ENCODE peak calls at places on chromosome 19, in nine cellular contexts. G is CD4-positive, CD25-positive, alpha-beta regulatory T cell; E is breast epithelium; N is left ventricle myocardium inferior; F is neural progenitor cell; M is colonic mucosa; O is heart right ventricle; Q is stomach; Z is right lobe of liver. U is an unnamed sample. For H3K9me3, the result is how much of the 10 kb centered on the place peaks cover.

GRCh38 chr19:4557186-4557970 is 2.1 kb downstream of the SEMA6B start:
- DNase-seq in G (no peak), O (no peak), Z (no peak), E (no peak), F (no peak), N (no peak), M (no peak), Q (no peak), U (no peak)

GRCh38 chr19:55473613-55474012 is 2.8 kb upstream of the ZNF628 start:
- DNase-seq in M (no peak), E (no peak), G (no peak), O (no peak), Q (no peak), Z (no peak), F (peak), N (no peak), U (no peak)

GRCh38 chr19:31598730-31599238 is 249.5 kb upstream of the TSHZ3 start:
- DNase-seq in M (no peak), G (no peak), Q (no peak), F (no peak), O (no peak), N (no peak), E (no peak), Z (no peak), U (no peak)

GRCh38 chr19:38417544-38418506 is 8.2 kb downstream of the RASGRP4 start:
- DNase-seq in F (peak), Z (peak), O (peak), N (peak), E (no peak), Q (peak), M (peak), G (peak), U (peak)

GRCh38 chr19:584240-585001 is 5.3 kb upstream of the HCN2 start:
- DNase-seq in N (peak), Z (peak), Q (peak), M (no peak), F (peak), O (peak), E (no peak), G (peak), U (peak)

GRCh38 chr19:6260376-6260775 is 19.4 kb downstream of the MLLT1 start:
- DNase-seq in N (no peak), E (no peak), Z (peak), M (no peak), O (no peak), G (no peak), F (no peak), Q (no peak), U (no peak)

GRCh38 chr19:40763963-40764362 is 11.4 kb upstream of the MIA start:
- DNase-seq in N (no peak), Z (no peak), G (no peak), M (no peak), Q (no peak), F (no peak), O (no peak), E (no peak), U (no peak)

GRCh38 chr19:54439174-54439851 is 9.7 kb upstream of the LENG8 start:
- DNase-seq in E (peak), F (peak), M (no peak), Q (peak), N (no peak), G (peak), O (no peak), Z (no peak), U (peak)

GRCh38 chr19:46697142-46697960 is 19.6 kb downstream of the PRKD2 start:
- DNase-seq in Z (peak), N (peak), E (no peak), F (peak), M (peak), G (no peak), O (peak), Q (peak), U (peak)

GRCh38 chr19:6480843-6481415 is 658 bp downstream of the DENND1C start:
- DNase-seq in N (no peak), E (no peak), O (no peak), F (no peak), M (no peak), Z (no peak), Q (no peak), G (peak), U (no peak)

GRCh38 chr19:39438270-39438934 is 2.7 kb upstream of the RPS16 start:
- DNase-seq in E (no peak), O (no peak), F (no peak), G (no peak), M (no peak), N (no peak), Z (no peak), Q (no peak), U (no peak)

GRCh38 chr19:17129377-17129776 is 53.8 kb downstream of the MYO9B start:
- DNase-seq in Q (no peak), G (no peak), O (no peak), F (no peak), E (no peak), M (no peak), Z (no peak), N (no peak), U (no peak)

GRCh38 chr19:55066107-55066709 is 3.3 kb upstream of the RDH13 start:
- DNase-seq in M (peak), G (no peak), E (no peak), O (no peak), F (peak), N (no peak), Z (no peak), Q (no peak), U (no peak)

GRCh38 chr19:3987619-3988371 is 2.5 kb upstream of the EEF2 start:
- DNase-seq in E (peak), G (peak), Z (peak), N (peak), M (peak), F (peak), O (peak), Q (peak), U (peak)

GRCh38 chr19:16405797-16406196 is 66.0 kb downstream of the EPS15L1 start:
- DNase-seq in G (no peak), M (no peak), Z (no peak), O (no peak), N (no peak), E (no peak), F (no peak), Q (no peak), U (no peak)

GRCh38 chr19:33177417-33177976 is 16.6 kb upstream of the LRP3 start:
- DNase-seq in M (no peak), Q (no peak), Z (no peak), F (peak), G (peak), E (peak), N (no peak), O (no peak), U (no peak)

GRCh38 chr19:45470147-45471081 is 2.6 kb downstream of the FOSB start:
- DNase-seq in F (no peak), O (no peak), Z (no peak), E (no peak), M (peak), Q (no peak), G (no peak), N (no peak), U (no peak)

GRCh38 chr19:19134687-19135158 is 3.6 kb downstream of the TMEM161A start:
- DNase-seq in Z (no peak), G (peak), M (peak), O (no peak), F (peak), E (no peak), N (peak), Q (peak), U (no peak)

GRCh38 chr19:23318143-23318542 is 67.9 kb upstream of the ZNF724 start:
- DNase-seq in N (no peak), O (no peak), E (no peak), F (no peak), Q (no peak), Z (no peak), M (no peak), G (no peak), U (no peak)

GRCh38 chr19:32676186-32676894 is 692 bp downstream of the RGS9BP start:
- DNase-seq in Z (no peak), Q (peak), N (no peak), M (no peak), E (no peak), O (peak), G (peak), F (peak), U (no peak)

GRCh38 chr19:15112385-15112784 is 5.2 kb downstream of the SYDE1 start:
- DNase-seq in G (no peak), Z (no peak), Q (no peak), O (no peak), E (no peak), F (no peak), M (no peak), N (no peak), U (no peak)

GRCh38 chr19:42229855-42230331 is 9.8 kb downstream of the ZNF526 start:
- DNase-seq in F (no peak), M (no peak), G (no peak), N (no peak), O (no peak), E (no peak), Z (no peak), Q (no peak), U (peak)

GRCh38 chr19:29978139-29978538 is 36.1 kb downstream of the URI1 start:
- DNase-seq in Z (no peak), M (no peak), Q (no peak), O (no peak), G (no peak), E (no peak), F (no peak), N (no peak), U (no peak)

GRCh38 chr19:46308510-46308909 is 11.7 kb downstream of the HIF3A start:
- DNase-seq in F (no peak), N (no peak), Q (no peak), Z (no peak), G (no peak), M (no peak), E (no peak), O (no peak), U (no peak)

DNA sequence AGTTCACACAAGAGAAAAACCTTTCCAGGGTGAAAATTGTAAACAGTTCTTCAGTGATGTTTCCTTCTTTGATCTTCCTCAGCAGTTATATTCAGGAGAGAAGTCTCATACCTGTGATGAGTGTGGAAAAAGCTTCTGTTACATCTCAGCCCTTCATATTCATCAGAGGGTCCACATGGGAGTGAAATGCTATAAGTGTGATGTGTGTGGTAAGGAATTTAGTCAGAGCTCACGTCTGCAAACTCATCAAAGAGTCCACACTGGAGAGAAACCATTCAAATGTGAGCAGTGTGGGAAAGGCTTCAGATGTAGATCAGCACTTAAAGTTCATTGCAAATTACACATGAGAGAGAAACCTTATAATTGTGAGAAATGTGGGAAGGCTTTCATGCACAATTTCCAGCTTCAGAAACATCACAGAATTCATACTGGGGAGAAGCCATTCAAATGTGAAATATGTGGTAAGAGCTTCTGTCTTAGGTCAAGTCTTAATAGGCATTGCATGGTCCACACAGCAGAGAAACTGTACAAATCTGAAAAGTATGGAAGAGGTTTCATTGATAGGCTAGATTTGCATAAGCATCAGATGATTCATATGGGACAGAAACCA is 6.9 kb downstream of the ZNF222 start:
- DNase-seq in G (no peak), F (no peak), E (no peak), N (no peak), O (no peak), Z (no peak), M (no peak), Q (no peak), U (no peak)
- H3K9me3 ChIP-seq in G (half or more), F (under half), E (half or more), N (half or more), O (half or more), Z (under half), M (under half), Q (half or more), U (under half)

DNA sequence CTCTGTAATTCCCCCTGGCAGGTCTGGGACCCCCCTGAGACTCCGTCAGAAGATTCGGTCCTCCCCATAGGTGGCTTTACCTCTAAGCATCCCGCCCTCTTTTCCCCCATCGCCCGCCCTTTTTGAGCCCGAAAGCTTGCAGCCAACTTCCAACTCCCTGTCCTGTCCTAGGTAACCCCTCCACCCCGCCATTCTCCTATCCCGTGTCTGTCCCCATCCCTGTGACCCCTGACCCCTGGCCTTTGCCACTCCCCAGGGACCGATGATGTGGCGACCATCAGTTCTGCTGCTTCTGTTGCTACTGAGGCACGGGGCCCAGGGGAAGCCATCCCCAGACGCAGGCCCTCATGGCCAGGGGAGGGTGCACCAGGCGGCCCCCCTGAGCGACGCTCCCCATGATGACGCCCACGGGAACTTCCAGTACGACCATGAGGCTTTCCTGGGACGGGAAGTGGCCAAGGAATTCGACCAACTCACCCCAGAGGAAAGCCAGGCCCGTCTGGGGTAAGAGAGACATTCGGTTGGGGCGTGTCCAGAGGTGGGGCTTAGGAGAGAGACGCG is 488 bp downstream of the RCN3 start:
- DNase-seq in E (no peak), Q (no peak), F (no peak), G (no peak), M (no peak), O (peak), N (no peak), Z (no peak), U (no peak)
- H3K27ac ChIP-seq in E (peak), Q (peak), F (no peak), G (no peak), M (no peak), O (peak), N (peak), Z (no peak), U (no peak)

GRCh38 chr19:56993851-56994250 is 125.9 kb upstream of the USP29 start:
- DNase-seq in E (no peak), M (no peak), Z (no peak), F (no peak), G (no peak), Q (no peak), O (no peak), N (no peak), U (no peak)
- H3K9me3 ChIP-seq in E (under half), M (under half), Z (under half), F (under half), G (under half), Q (under half), O (under half), N (under half), U (under half)

DNA sequence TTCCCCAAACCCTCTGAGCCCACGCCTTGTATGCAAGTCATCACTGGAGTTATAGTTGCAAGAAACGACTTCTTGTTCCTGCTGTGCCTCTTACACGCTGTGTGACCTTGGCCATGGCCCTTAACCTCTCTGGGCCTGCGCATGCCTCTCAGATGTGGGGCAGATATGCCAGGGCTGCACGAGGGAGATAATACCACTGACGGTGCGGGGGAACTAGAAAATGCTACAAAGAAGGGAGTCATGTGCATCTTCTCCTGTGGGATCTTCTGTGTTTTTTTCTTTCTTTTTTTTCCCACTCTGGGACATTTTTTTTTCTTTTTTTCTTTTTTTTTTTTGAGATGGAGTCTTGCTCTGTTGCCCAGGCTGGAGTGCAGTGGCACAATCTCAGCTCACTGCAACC is 4.3 kb upstream of the SAMD1 start:
- DNase-seq in M (no peak), G (no peak), F (no peak), N (no peak), Q (no peak), Z (no peak), E (no peak), O (no peak), U (no peak)
- H3K27ac ChIP-seq in M (no peak), G (no peak), F (no peak), N (no peak), Q (no peak), Z (no peak), E (no peak), O (no peak), U (no peak)

GRCh38 chr19:52961981-52962380 is 700 bp downstream of the ZNF816 start:
- DNase-seq in Z (no peak), Q (no peak), O (no peak), F (peak), G (no peak), N (no peak), E (no peak), M (no peak), U (no peak)

GRCh38 chr19:52957591-52957990 is 5.1 kb downstream of the ZNF816 start:
- DNase-seq in M (no peak), F (no peak), Z (no peak), Q (no peak), O (no peak), N (no peak), G (no peak), E (no peak), U (no peak)

GRCh38 chr19:52959613-52960295 is 2.9 kb downstream of the ZNF816 start:
- DNase-seq in E (no peak), Z (no peak), M (no peak), Q (no peak), O (no peak), N (no peak), G (no peak), F (no peak), U (no peak)

GRCh38 chr19:52962394-52963228 is at the start of gene ZNF816:
- DNase-seq in F (peak), M (peak), N (peak), Q (peak), Z (peak), E (peak), O (peak), G (peak), U (peak)

DNA sequence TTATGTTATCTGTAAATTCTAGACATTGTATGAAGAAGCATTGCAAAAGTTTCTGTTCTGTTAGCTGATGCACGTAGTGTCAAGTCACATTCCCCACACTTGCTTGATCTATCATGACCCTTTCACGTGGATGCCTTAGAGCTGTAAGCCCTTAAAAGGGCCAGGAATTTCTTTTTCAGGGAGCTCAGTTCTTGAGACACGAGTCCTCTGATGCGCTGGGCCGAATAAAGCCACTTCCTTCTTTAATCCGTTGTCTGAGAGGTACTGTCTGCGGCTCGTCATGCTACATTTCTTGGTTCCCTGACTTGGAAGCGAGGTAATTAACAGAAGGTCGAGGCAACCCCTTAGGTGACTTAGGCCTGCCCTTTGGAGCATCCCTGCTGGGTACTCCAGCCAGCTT is 5.8 kb downstream of the ZNF816 start:
- DNase-seq in G (no peak), F (no peak), O (no peak), N (no peak), M (no peak), Z (no peak), Q (no peak), E (no peak), U (no peak)
- H3K9me3 ChIP-seq in G (half or more), F (under half), O (half or more), N (half or more), M (under half), Z (under half), Q (half or more), E (half or more), U (half or more)

DNA sequence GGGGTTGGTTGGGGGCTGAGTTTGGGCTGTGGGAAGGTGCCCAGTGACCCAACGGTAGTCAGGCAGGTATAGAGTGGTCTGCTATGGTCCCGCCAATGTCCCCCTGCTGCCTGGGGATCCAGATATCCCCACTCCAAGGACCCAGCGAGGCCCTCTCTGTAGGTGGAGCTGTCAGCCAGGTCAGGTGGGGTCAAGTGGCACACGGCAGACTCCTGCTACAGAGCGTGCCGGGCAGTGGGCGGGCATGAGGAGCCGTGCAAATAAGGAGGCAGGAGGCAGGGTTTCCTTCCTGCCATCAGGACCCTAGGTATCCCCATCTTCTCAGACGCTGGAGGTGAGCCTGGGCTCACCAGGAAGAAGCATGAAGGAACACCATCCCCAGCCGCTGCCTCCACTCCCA is 14.9 kb downstream of the EVI5L start:
- DNase-seq in Q (no peak), N (no peak), E (no peak), F (no peak), M (no peak), Z (no peak), G (no peak), O (no peak), U (no peak)
- H3K27ac ChIP-seq in Q (no peak), N (no peak), E (no peak), F (no peak), M (no peak), Z (no peak), G (no peak), O (no peak), U (no peak)